ENCODE peak calls at places on chromosomes 6 and 20, in seven cellular contexts. L, I, K, S, X, Y and Q are unnamed samples.

GRCh38 chr6:35710241-35710847 is 21.6 kb upstream of the FKBP5 start:
- DNase-seq in L (peak; percentile 57), I (no peak), K (peak; percentile 12), S (no peak), X (no peak), Y (no peak), Q (no peak)

GRCh38 chr20:48843125-48843806 is 15.5 kb upstream of the PREX1 start:
- DNase-seq in L (peak; percentile 25), I (no peak), K (no peak), S (no peak), X (no peak), Y (no peak), Q (no peak)

GRCh38 chr20:49700411-49701185 is 13.1 kb downstream of the B4GALT5 start:
- DNase-seq in L (peak; percentile 80), I (no peak), K (peak; percentile 75), S (peak; percentile 41), X (no peak), Y (no peak), Q (no peak)

GRCh38 chr20:16518068-16518783 is 55.0 kb downstream of the KIF16B start:
- DNase-seq in L (peak; percentile 58), I (no peak), K (peak; percentile 41), S (peak; percentile 53), X (no peak), Y (peak; percentile 41), Q (peak; percentile 54)

GRCh38 chr6:131063028-131063763 is at the start of gene EPB41L2:
- DNase-seq in L (peak; percentile 82), I (peak; percentile 93), K (peak; percentile 91), S (peak; percentile 93), X (peak; percentile 62), Y (peak; percentile 91), Q (peak; percentile 91)

GRCh38 chr20:4830212-4830607 is 108.5 kb downstream of the PRND start:
- DNase-seq in L (no peak), I (no peak), K (no peak), S (no peak), X (no peak), Y (no peak), Q (no peak)

GRCh38 chr6:113662688-113663333 is 194.3 kb upstream of the MARCKS start:
- DNase-seq in L (no peak), I (no peak), K (no peak), S (no peak), X (no peak), Y (peak; percentile 23), Q (peak; percentile 40)

GRCh38 chr6:159836294-159837140 is 36.4 kb downstream of the PNLDC1 start:
- DNase-seq in L (peak; percentile 67), I (peak; percentile 80), K (no peak), S (no peak), X (no peak), Y (no peak), Q (no peak)

GRCh38 chr20:16262594-16262993 is 310.7 kb downstream of the KIF16B start:
- DNase-seq in L (no peak), I (no peak), K (no peak), S (no peak), X (no peak), Y (no peak), Q (no peak)

GRCh38 chr20:21232546-21233280 is 70.4 kb upstream of the XRN2 start:
- DNase-seq in L (no peak), I (no peak), K (no peak), S (no peak), X (no peak), Y (no peak), Q (peak; percentile 34)

GRCh38 chr6:121522771-121523386 is 87.4 kb downstream of the GJA1 start:
- DNase-seq in L (peak; percentile 43), I (no peak), K (no peak), S (no peak), X (no peak), Y (no peak), Q (no peak)

GRCh38 chr6:22622390-22622789 is 53.0 kb downstream of the HDGFL1 start:
- DNase-seq in L (no peak), I (no peak), K (no peak), S (no peak), X (no peak), Y (no peak), Q (no peak)

GRCh38 chr6:17865798-17866725 is 121.4 kb downstream of the KIF13A start:
- DNase-seq in L (peak; percentile 96), I (peak; percentile 31), K (peak; percentile 95), S (peak; percentile 93), X (no peak), Y (no peak), Q (no peak)

GRCh38 chr6:108157234-108157971 is 8.4 kb upstream of the NR2E1 start:
- DNase-seq in L (no peak), I (no peak), K (no peak), S (no peak), X (no peak), Y (peak; percentile 65), Q (no peak)

GRCh38 chr20:3045816-3046676 is at the start of gene MRPS26:
- DNase-seq in L (peak; percentile 77), I (peak; percentile 89), K (peak; percentile 86), S (peak; percentile 91), X (peak; percentile 57), Y (peak; percentile 97), Q (peak; percentile 94)

GRCh38 chr20:3047486-3048419 is 1.9 kb downstream of the MRPS26 start:
- DNase-seq in L (no peak), I (peak; percentile 43), K (no peak), S (no peak), X (no peak), Y (no peak), Q (no peak)

GRCh38 chr20:3046677-3047462 is 1.0 kb downstream of the MRPS26 start:
- DNase-seq in L (no peak), I (no peak), K (peak; percentile 19), S (peak; percentile 49), X (no peak), Y (peak; percentile 56), Q (peak; percentile 42)

GRCh38 chr20:3051385-3052019 is 5.7 kb downstream of the MRPS26 start:
- DNase-seq in L (no peak), I (no peak), K (no peak), S (no peak), X (no peak), Y (no peak), Q (no peak)
- TF ChIP-seq CTCF in L (no peak), I (no peak), K (no peak), S (no peak), X (no peak), Y (no peak), Q (no peak)

GRCh38 chr20:61643631-61644386 is 391.7 kb downstream of the CDH4 start:
- DNase-seq in L (peak; percentile 16), I (peak; percentile 77), K (no peak), S (no peak), X (no peak), Y (no peak), Q (no peak)
- TF ChIP-seq CTCF in L (no peak), I (no peak), K (no peak), S (no peak), X (no peak), Y (no peak), Q (no peak)

GRCh38 chr6:43389713-43390265 is 20.3 kb upstream of the ZNF318 start:
- DNase-seq in L (no peak), I (no peak), K (no peak), S (no peak), X (no peak), Y (no peak), Q (no peak)

GRCh38 chr6:43383021-43383667 is 13.7 kb upstream of the ZNF318 start:
- DNase-seq in L (peak; percentile 83), I (no peak), K (peak; percentile 62), S (no peak), X (no peak), Y (no peak), Q (no peak)

GRCh38 chr6:43391448-43392031 is 22.1 kb upstream of the ZNF318 start:
- DNase-seq in L (no peak), I (no peak), K (no peak), S (no peak), X (no peak), Y (no peak), Q (no peak)

DNA sequence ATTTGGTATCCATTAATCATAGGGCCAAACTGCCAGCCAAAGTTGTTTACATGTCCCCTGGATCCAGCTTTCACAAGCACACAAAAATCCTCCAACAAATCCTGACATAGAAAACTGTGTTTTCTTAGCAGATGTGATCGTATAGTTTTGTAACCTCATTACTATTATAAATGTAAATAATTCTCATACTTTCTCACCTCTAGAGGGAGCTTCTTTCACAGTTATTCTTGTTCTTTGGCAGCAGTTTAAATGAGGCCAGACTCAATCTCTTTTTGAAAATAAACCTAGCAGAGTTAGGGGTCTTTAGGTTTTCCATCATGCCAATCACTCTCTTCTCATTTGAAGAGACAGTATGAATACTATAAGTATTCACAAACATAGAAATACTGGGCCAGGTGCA is 17.0 kb upstream of the ZNF318 start:
- DNase-seq in L (peak; percentile 45), I (no peak), K (no peak), S (no peak), X (no peak), Y (no peak), Q (peak; percentile 45)
- TF ChIP-seq CTCF in L (peak; percentile 47), I (no peak), K (no peak), S (peak; percentile 72), X (peak; percentile 54), Y (peak; percentile 39), Q (peak; percentile 47)

GRCh38 chr20:58636983-58637421 is 14.1 kb upstream of the STX16 start:
- DNase-seq in L (no peak), I (no peak), K (no peak), S (no peak), X (no peak), Y (no peak), Q (no peak)

GRCh38 chr20:58638467-58639181 is 12.5 kb upstream of the STX16 start:
- DNase-seq in L (no peak), I (no peak), K (no peak), S (no peak), X (no peak), Y (no peak), Q (no peak)

GRCh38 chr20:58637466-58638198 is 13.5 kb upstream of the STX16 start:
- DNase-seq in L (no peak), I (no peak), K (no peak), S (no peak), X (no peak), Y (no peak), Q (no peak)

GRCh38 chr20:58640446-58640845 is 10.6 kb upstream of the STX16 start:
- DNase-seq in L (peak; percentile 68), I (no peak), K (peak; percentile 86), S (peak; percentile 26), X (no peak), Y (no peak), Q (no peak)

DNA sequence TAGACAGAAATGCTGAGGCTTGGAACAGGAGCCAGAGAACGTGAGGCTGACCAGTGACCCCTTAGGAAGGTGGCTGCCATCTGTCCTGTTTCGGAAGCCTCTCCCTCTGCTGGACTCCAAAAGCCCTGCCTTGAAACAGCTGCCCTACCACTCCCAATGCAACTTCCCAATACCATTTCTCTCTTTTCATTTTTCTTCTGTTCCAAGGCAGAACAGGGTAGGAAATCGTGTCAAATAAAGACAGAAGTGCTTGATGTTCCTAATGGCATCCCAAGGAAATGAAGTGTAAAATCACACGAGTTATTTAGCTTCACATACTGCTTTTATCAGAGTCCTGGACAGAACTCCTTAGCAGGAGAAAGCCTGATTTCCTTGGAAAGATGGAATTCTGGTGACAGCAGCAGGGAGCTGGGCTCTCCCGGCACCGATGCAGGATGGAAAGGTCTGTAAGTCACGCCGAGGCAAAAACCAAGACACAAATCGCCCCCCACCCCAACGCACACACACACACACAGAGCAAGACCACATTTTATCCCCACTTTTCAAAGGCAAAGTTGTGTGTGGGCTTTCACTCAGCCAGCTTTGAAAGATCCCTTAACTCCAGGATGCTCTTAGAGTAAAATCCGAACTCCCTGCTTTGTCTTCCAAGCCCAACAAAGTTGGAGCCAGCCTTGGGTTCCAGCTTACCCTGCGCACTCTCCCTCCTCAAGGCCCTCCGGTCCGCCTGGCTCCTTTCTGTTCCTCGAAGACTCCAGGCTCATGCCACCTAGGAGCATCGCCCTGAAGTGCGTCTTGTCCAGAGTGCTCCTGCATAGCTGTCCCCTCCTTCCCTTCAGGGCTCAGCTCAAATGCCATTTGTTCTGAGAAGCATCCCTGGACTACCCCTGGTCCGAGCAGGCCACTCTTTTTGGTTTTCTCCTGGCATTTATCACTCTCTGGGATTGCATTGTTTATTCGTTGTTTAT is 11.6 kb upstream of the STX16 start:
- DNase-seq in L (no peak), I (no peak), K (no peak), S (no peak), X (no peak), Y (no peak), Q (no peak)
- TF ChIP-seq CTCF in L (no peak), I (no peak), K (peak; percentile 14), S (no peak), X (no peak), Y (no peak), Q (no peak)